ENCODE peak calls at places on chromosome 16, in seven cellular contexts. I, C, V, A, Z, W and K are unnamed samples.

GRCh38 chr16:17590711-17591654 is 120.2 kb upstream of the XYLT1 start:
- DNase-seq in I (peak), C (no peak), V (no peak), A (no peak), Z (peak), W (no peak), K (no peak)

GRCh38 chr16:24150282-24150681 is 105.9 kb upstream of the CACNG3 start:
- DNase-seq in I (no peak), C (no peak), V (no peak), A (no peak), Z (no peak), W (no peak), K (no peak)

GRCh38 chr16:80875616-80876015 is 71.2 kb upstream of the CDYL2 start:
- DNase-seq in I (no peak), C (no peak), V (no peak), A (no peak), Z (no peak), W (no peak), K (no peak)

GRCh38 chr16:14523632-14524031 is 106.4 kb downstream of the PARN start:
- DNase-seq in I (no peak), C (no peak), V (no peak), A (no peak), Z (no peak), W (no peak), K (no peak)

GRCh38 chr16:75750516-75750915 is 24.2 kb upstream of the CPHXL start:
- DNase-seq in I (no peak), C (no peak), V (no peak), A (no peak), Z (no peak), W (no peak), K (no peak)

GRCh38 chr16:1825381-1825863 is 1.2 kb downstream of the HAGH start:
- DNase-seq in I (no peak), C (no peak), V (no peak), A (no peak), Z (no peak), W (no peak), K (no peak)

GRCh38 chr16:963913-964695 is 6.7 kb downstream of the LMF1 start:
- DNase-seq in I (no peak), C (no peak), V (no peak), A (no peak), Z (no peak), W (no peak), K (no peak)

GRCh38 chr16:49491736-49492089 is 118.1 kb downstream of the C16orf78 start:
- DNase-seq in I (no peak), C (no peak), V (no peak), A (peak), Z (no peak), W (peak), K (peak)

GRCh38 chr16:70523621-70524405 is at the start of gene SF3B3:
- DNase-seq in I (peak), C (peak), V (peak), A (peak), Z (peak), W (peak), K (peak)

GRCh38 chr16:70159355-70160348 is 13.9 kb upstream of the CLEC18C start:
- DNase-seq in I (no peak), C (no peak), V (peak), A (no peak), Z (peak), W (no peak), K (no peak)

GRCh38 chr16:75789237-75789636 is 62.9 kb upstream of the CPHXL start:
- DNase-seq in I (peak), C (peak), V (peak), A (no peak), Z (peak), W (no peak), K (peak)

GRCh38 chr16:11517926-11518325 is 68.8 kb downstream of the LITAF start:
- DNase-seq in I (no peak), C (no peak), V (no peak), A (no peak), Z (no peak), W (no peak), K (no peak)

GRCh38 chr16:11675561-11676511 is 7.6 kb downstream of the SNN start:
- DNase-seq in I (no peak), C (no peak), V (no peak), A (no peak), Z (no peak), W (peak), K (peak)

GRCh38 chr16:4936181-4936990 is 562 bp downstream of the PPL start:
- DNase-seq in I (no peak), C (no peak), V (no peak), A (no peak), Z (peak), W (peak), K (peak)

GRCh38 chr16:74868501-74868900 is 93.9 kb upstream of the FA2H start:
- DNase-seq in I (no peak), C (no peak), V (no peak), A (no peak), Z (peak), W (no peak), K (no peak)

GRCh38 chr16:19505600-19506303 is 16.1 kb downstream of the GDE1 start:
- DNase-seq in I (no peak), C (no peak), V (no peak), A (no peak), Z (no peak), W (no peak), K (no peak)

GRCh38 chr16:19382887-19383816 is 34.5 kb upstream of the TMC5 start:
- DNase-seq in I (peak), C (no peak), V (no peak), A (no peak), Z (no peak), W (no peak), K (no peak)

GRCh38 chr16:49749816-49750215 is 106.1 kb downstream of the ZNF423 start:
- DNase-seq in I (no peak), C (no peak), V (no peak), A (no peak), Z (no peak), W (no peak), K (no peak)

GRCh38 chr16:6645758-6646423 is 686.8 kb upstream of the RBFOX1 start:
- DNase-seq in I (no peak), C (no peak), V (no peak), A (no peak), Z (no peak), W (no peak), K (peak)

GRCh38 chr16:79767597-79768280 is 167.2 kb upstream of the MAF start:
- DNase-seq in I (no peak), C (no peak), V (no peak), A (no peak), Z (peak), W (peak), K (peak)

GRCh38 chr16:87725596-87726235 is 40.1 kb downstream of the KLHDC4 start:
- DNase-seq in I (no peak), C (no peak), V (peak), A (peak), Z (no peak), W (no peak), K (no peak)

GRCh38 chr16:23821875-23822688 is 13.7 kb upstream of the PRKCB start:
- DNase-seq in I (no peak), C (no peak), V (no peak), A (no peak), Z (no peak), W (no peak), K (no peak)

GRCh38 chr16:62068747-62069146 is 32.5 kb upstream of the CDH8 start:
- DNase-seq in I (no peak), C (no peak), V (peak), A (no peak), Z (no peak), W (no peak), K (no peak)

GRCh38 chr16:1981398-1981836 is at the start of gene NOXO1:
- DNase-seq in I (no peak), C (no peak), V (peak), A (no peak), Z (no peak), W (no peak), K (no peak)

GRCh38 chr16:76639685-76640289 is 362.6 kb downstream of the CNTNAP4 start:
- DNase-seq in I (peak), C (no peak), V (peak), A (peak), Z (no peak), W (no peak), K (peak)

GRCh38 chr16:85082553-85083050 is 29.7 kb downstream of the CIBAR2 start:
- DNase-seq in I (no peak), C (no peak), V (peak), A (no peak), Z (no peak), W (no peak), K (peak)

GRCh38 chr16:3171181-3171854 is 16.7 kb upstream of the OR1F1 start:
- DNase-seq in I (peak), C (no peak), V (no peak), A (no peak), Z (peak), W (no peak), K (no peak)

GRCh38 chr16:21574372-21574771 is 25.0 kb upstream of the METTL9 start:
- DNase-seq in I (no peak), C (no peak), V (no peak), A (no peak), Z (no peak), W (no peak), K (no peak)

GRCh38 chr16:26981266-26981938 is 85.3 kb upstream of the C16orf82 start:
- DNase-seq in I (no peak), C (no peak), V (no peak), A (no peak), Z (peak), W (no peak), K (no peak)

GRCh38 chr16:24685539-24686432 is 43.7 kb upstream of the TNRC6A start:
- DNase-seq in I (no peak), C (no peak), V (no peak), A (no peak), Z (peak), W (peak), K (peak)